ENCODE peak calls at places on chromosome 3, in six cellular contexts. G is GM04504, U is midbrain, S is nephron progenitor cell, Q is A673, K is T-helper 2 cell. O is an unnamed sample.

GRCh38 chr3:27880969-27881892 is 159.1 kb upstream of the EOMES start:
- DNase-seq in S (no peak), U (no peak), K (no peak), Q (no peak), G (no peak), O (no peak)

GRCh38 chr3:64743844-64744243 is 56.0 kb upstream of the ADAMTS9 start:
- DNase-seq in K (no peak), U (no peak), Q (no peak), G (no peak), S (no peak), O (no peak)

GRCh38 chr3:136925425-136926190 is 32.2 kb upstream of the IL20RB start:
- DNase-seq in Q (peak), U (no peak), G (no peak), K (no peak), S (no peak), O (no peak)

GRCh38 chr3:167913218-167913902 is 177.8 kb downstream of the SERPINI1 start:
- DNase-seq in G (no peak), Q (peak), S (peak), K (no peak), U (no peak), O (no peak)

GRCh38 chr3:50483374-50483773 is 20.1 kb downstream of the CACNA2D2 start:
- DNase-seq in Q (no peak), S (no peak), U (no peak), G (no peak), K (no peak), O (no peak)

GRCh38 chr3:18351069-18351628 is 74.0 kb downstream of the SATB1 start:
- DNase-seq in U (no peak), Q (no peak), K (no peak), G (no peak), S (no peak), O (no peak)

GRCh38 chr3:129824926-129825541 is 68.5 kb downstream of the TMCC1 start:
- DNase-seq in U (peak), K (peak), Q (peak), G (peak), S (peak), O (no peak)

GRCh38 chr3:53238051-53238850 is 17.6 kb downstream of the TKT start:
- DNase-seq in K (no peak), U (no peak), Q (peak), G (peak), S (no peak), O (no peak)

GRCh38 chr3:10956991-10957390 is 35.6 kb upstream of the SLC6A1 start:
- DNase-seq in K (no peak), Q (no peak), S (no peak), U (no peak), G (no peak), O (no peak)

GRCh38 chr3:64685800-64686445 is 1.9 kb downstream of the ADAMTS9 start:
- DNase-seq in U (peak), G (peak), Q (peak), K (no peak), S (peak), O (peak)

O was measured in coronary artery.